ENCODE peak calls at places on chromosome 18, in four cellular contexts. X is A549, I is K562, L is HepG2. Q is an unnamed sample.

GRCh38 chr18:49742563-49743295 is 70.6 kb downstream of the ACAA2 start:
- DNase-seq in X (no peak), I (no peak), L (no peak), Q (no peak)

GRCh38 chr18:79791141-79791972 is 6.4 kb upstream of the KCNG2 start:
- DNase-seq in X (peak), I (no peak), L (peak), Q (no peak)

GRCh38 chr18:56107821-56108485 is 520.0 kb upstream of the TCF4 start:
- DNase-seq in X (no peak), I (no peak), L (no peak), Q (no peak)

GRCh38 chr18:66640431-66640830 is 36.5 kb upstream of the CDH19 start:
- DNase-seq in X (peak), I (no peak), L (no peak), Q (no peak)

GRCh38 chr18:79896746-79897145 is 54.7 kb downstream of the SLC66A2 start:
- DNase-seq in X (no peak), I (no peak), L (no peak), Q (no peak)

GRCh38 chr18:13218376-13219011 is at the start of gene LDLRAD4:
- DNase-seq in X (no peak), I (no peak), L (no peak), Q (no peak)

GRCh38 chr18:43863180-43863579 is 585.9 kb upstream of the SYT4 start:
- DNase-seq in X (no peak), I (no peak), L (no peak), Q (no peak)

GRCh38 chr18:32200766-32201165 is 10.9 kb downstream of the MEP1B start:
- DNase-seq in X (no peak), I (no peak), L (no peak), Q (no peak)

GRCh38 chr18:513826-514530 is 13.5 kb upstream of the COLEC12 start:
- DNase-seq in X (no peak), I (no peak), L (no peak), Q (no peak)

GRCh38 chr18:48095726-48096125 is 165.3 kb upstream of the SMAD2 start:
- DNase-seq in X (no peak), I (no peak), L (no peak), Q (no peak)

GRCh38 chr18:55509631-55510372 is 78.2 kb downstream of the TCF4 start:
- DNase-seq in X (no peak), I (peak), L (no peak), Q (no peak)

GRCh38 chr18:49170925-49171509 is 220.3 kb upstream of the SMAD7 start:
- DNase-seq in X (no peak), I (no peak), L (no peak), Q (no peak)

GRCh38 chr18:29034113-29034856 is 857.4 kb upstream of the CDH2 start:
- DNase-seq in X (no peak), I (no peak), L (no peak), Q (no peak)

GRCh38 chr18:49014605-49015267 is 64.0 kb upstream of the SMAD7 start:
- DNase-seq in X (no peak), I (no peak), L (no peak), Q (no peak)

GRCh38 chr18:56389190-56389589 is 249.2 kb downstream of the TXNL1 start:
- DNase-seq in X (no peak), I (no peak), L (no peak), Q (no peak)

GRCh38 chr18:69838003-69838402 is 109.7 kb downstream of the CD226 start:
- DNase-seq in X (no peak), I (no peak), L (no peak), Q (no peak)

GRCh38 chr18:77131652-77132368 is 773 bp downstream of the MBP start:
- DNase-seq in X (peak), I (no peak), L (no peak), Q (no peak)

GRCh38 chr18:54749291-54749690 is 79.0 kb upstream of the RAB27B start:
- DNase-seq in X (no peak), I (no peak), L (no peak), Q (no peak)

GRCh38 chr18:34694611-34695165 is 15.4 kb upstream of the DTNA start:
- DNase-seq in X (no peak), I (no peak), L (no peak), Q (no peak)

GRCh38 chr18:49548266-49548665 is 13.6 kb upstream of the LIPG start:
- DNase-seq in X (peak), I (no peak), L (peak), Q (no peak)

GRCh38 chr18:40949138-40949949 is 1005.7 kb upstream of the PIK3C3 start:
- DNase-seq in X (no peak), I (no peak), L (no peak), Q (no peak)

DNA sequence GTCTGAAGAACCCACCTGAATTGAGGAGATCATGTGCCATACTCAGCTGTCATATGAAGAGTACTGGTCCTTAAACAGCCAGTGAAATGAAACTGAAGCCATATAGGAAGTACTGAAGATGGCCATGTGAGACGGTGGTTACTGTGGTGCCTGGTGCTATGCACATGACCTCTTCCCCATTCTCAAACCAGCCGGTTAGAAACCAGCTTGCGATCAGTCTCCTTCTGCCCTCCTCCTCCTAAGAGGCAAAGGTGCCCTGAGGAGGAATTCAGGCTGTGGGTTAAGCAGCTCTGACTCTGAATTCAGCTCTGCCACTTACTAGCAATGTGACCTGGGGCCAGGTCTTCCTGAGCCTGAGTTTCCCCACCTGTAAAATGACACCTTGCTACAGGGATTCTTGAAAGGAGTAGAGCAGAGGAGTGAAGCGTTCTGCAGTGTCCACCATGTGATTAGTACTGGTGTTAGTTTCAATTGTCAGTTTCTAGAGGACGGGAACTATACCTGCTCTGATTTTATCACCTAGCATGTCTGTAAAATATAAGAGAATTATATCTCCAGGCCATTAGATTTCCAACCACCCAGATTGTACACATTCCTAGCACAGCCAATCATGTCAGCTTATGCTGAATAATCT is 5.1 kb downstream of the FECH start:
- DNase-seq in X (no peak), I (no peak), L (no peak), Q (no peak)
- TF ChIP-seq PHF8 in X (no peak), I (no peak), L (no peak), Q (no peak)

DNA sequence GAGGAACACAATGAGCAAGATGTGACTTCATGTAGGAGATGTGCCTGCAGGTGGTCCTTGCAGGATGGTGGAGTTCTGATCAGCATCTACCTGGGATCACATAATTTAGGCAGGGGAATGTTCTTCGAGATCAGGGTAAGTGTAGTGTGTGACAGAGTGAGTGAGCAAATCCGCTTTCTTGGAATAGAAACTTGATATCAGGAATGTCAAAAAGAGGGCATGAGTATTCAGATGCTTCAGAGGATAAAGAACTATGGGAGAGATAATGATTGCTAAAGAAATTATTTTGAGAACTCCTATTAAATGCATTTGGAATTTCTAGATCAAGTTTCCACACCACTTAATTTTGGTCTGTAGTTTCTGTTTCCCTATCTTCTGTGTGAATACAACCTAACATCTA is 463.6 kb upstream of the SLC14A2 start:
- DNase-seq in X (no peak), I (no peak), L (no peak), Q (no peak)
- TF ChIP-seq MAFK in X (no peak), I (no peak), L (no peak), Q (no peak)

GRCh38 chr18:10295751-10296150 is 158.7 kb upstream of the APCDD1 start:
- DNase-seq in X (no peak), I (no peak), L (no peak), Q (no peak)
- TF ChIP-seq PHF8 in X (no peak), I (no peak), L (no peak), Q (no peak)

DNA sequence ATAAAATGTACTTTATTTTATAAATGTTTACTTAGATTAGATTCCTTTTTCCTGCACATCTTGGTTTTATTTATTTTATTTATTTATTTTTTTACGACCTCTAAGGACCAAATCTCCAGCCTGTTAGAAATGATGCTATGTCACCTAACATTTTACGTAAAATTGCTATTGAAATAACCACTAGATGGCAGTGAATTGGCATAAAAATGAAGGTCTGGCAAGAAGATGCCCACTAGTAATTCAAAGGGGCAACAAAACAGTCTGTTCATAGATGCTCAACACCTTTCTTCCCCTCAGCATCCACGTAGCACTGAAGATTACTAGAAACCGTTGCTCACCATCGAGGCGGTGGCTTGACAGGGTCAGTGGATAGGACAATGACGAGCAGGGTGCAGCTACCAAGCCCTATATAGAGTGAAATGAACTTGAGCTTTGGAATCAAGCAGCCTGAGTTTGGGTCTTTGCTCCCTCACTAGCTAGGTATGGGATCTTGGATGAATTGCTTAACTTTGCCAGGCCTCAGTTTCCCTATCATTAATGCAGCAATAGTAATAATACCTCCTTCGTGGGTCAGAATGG is 128.7 kb upstream of the L3MBTL4 start:
- DNase-seq in X (peak), I (peak), L (peak), Q (no peak)
- TF ChIP-seq MAFK in X (no peak), I (no peak), L (no peak), Q (no peak)

GRCh38 chr18:39624934-39625333 is 2059.3 kb upstream of the CELF4 start:
- DNase-seq in X (no peak), I (no peak), L (no peak), Q (peak)
- TF ChIP-seq PHF8 in X (no peak), I (no peak), L (no peak), Q (no peak)

GRCh38 chr18:8081872-8082553 is 514.9 kb downstream of the PTPRM start:
- DNase-seq in X (no peak), I (no peak), L (no peak), Q (no peak)

GRCh38 chr18:8088626-8089025 is 520.6 kb upstream of the RAB12 start:
- DNase-seq in X (no peak), I (no peak), L (no peak), Q (no peak)

GRCh38 chr18:8081267-8081666 is 514.2 kb downstream of the PTPRM start:
- DNase-seq in X (no peak), I (no peak), L (no peak), Q (no peak)

GRCh38 chr18:8080092-8080491 is 513.0 kb downstream of the PTPRM start:
- DNase-seq in X (no peak), I (no peak), L (no peak), Q (no peak)

DNA sequence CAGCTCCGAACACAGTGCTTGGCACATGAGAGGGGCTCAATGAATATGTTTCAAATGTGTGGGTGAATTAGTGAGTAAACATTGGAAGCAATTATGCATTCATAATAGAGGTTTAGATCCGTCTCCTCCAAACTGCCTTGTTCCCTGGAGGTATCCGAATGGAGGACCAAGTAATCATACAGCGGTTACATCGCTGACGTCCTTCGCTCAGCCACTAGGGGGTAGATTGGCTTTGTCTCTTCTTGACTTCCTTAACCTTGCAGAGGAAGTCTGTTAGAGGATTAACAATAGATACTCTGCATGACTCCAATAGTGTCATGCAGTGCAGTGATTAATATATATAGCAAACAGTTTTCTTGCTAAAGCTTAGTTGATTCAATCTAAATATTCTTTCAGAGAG is 517.0 kb downstream of the PTPRM start:
- DNase-seq in X (peak), I (peak), L (peak), Q (peak)
- TF ChIP-seq MAFK in X (no peak), I (no peak), L (no peak), Q (no peak)

GRCh38 chr18:3970929-3971328 is 484.2 kb downstream of the DLGAP1 start:
- DNase-seq in X (no peak), I (peak), L (no peak), Q (no peak)
- TF ChIP-seq PHF8 in X (no peak), I (no peak), L (no peak), Q (no peak)

DNA sequence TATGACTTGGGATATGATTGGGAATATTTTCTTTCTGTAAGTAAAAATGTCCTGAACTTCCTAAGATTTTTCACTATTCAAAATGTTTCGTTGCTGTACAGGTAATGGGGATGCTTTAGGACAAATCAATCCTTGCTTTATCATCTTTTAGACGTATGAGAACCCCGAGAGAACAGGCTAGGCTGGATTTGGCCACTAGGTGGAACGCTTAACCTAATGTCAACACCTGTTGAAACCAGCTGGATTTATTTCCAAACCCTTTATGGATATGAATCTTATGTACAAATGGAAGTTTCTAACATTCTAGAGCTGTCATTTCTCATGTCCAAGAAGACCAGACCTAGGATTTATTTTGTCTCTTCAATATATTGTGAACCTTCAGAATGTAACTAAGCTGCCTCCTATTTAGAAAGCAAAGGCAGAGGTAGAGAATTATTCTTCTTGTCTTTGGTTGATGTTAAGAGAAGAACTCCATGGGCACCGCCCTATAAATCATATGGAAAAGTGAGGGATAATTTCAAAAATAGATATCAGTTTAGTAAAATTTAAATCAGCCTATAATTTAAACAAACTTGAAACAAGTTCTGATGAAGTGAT is 96.7 kb downstream of the PMAIP1 start:
- DNase-seq in X (peak), I (peak), L (peak), Q (no peak)
- TF ChIP-seq MAFK in X (no peak), I (no peak), L (no peak), Q (no peak)

GRCh38 chr18:24115628-24116027 is 23.2 kb upstream of the CABYR start:
- DNase-seq in X (no peak), I (no peak), L (no peak), Q (no peak)
- TF ChIP-seq PHF8 in X (no peak), I (no peak), L (no peak), Q (no peak)

GRCh38 chr18:46732201-46732600 is 24.7 kb downstream of the ST8SIA5 start:
- DNase-seq in X (no peak), I (no peak), L (no peak), Q (no peak)

GRCh38 chr18:46734981-46735380 is 21.9 kb downstream of the ST8SIA5 start:
- DNase-seq in X (no peak), I (no peak), L (no peak), Q (no peak)

GRCh38 chr18:46732801-46733200 is 24.1 kb downstream of the ST8SIA5 start:
- DNase-seq in X (no peak), I (no peak), L (no peak), Q (no peak)

GRCh38 chr18:46736136-46736535 is 20.7 kb downstream of the ST8SIA5 start:
- DNase-seq in X (no peak), I (no peak), L (no peak), Q (no peak)

DNA sequence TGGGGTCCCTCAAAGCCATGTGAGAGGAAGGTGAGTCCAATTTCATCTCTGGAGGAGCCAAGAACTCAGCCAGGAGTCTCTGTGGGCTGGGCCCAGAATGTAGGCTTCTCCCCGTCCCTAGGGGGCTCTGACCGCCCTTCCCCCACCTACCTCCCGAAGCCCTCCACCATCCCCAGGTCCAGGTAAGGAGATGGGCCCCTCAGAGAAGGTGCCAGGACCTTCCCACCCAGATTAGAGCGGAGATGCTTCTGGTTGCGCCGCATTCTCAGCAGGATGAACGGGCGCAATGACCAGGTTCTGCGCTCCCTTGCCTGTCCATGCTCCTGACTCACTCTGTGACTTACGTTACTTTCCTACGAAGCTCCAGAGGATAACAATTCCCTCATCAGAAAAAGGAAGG is 23.0 kb downstream of the ST8SIA5 start:
- DNase-seq in X (no peak), I (no peak), L (no peak), Q (no peak)
- TF ChIP-seq MAFK in X (no peak), I (no peak), L (no peak), Q (no peak)